ENCODE peak calls at places on chromosomes 6 and 20, in seven cellular contexts. One of them, this sample, is unnamed.

GRCh38 chr6:44704240-44705150 is 317.0 kb downstream of the CDC5L start:
- DNase-seq in endodermal cell: no peak
- DNase-seq in right cardiac atrium: no peak
- DNase-seq in tibial artery: no peak
- DNase-seq in adrenal gland: no peak
- DNase-seq in transverse colon: no peak
- DNase-seq in mucosa of descending colon: no peak
- DNase-seq in this sample: no peak

GRCh38 chr20:13290724-13291123 is 69.7 kb downstream of the ISM1 start:
- DNase-seq in endodermal cell: no peak
- DNase-seq in right cardiac atrium: no peak
- DNase-seq in tibial artery: no peak
- DNase-seq in adrenal gland: no peak
- DNase-seq in transverse colon: no peak
- DNase-seq in mucosa of descending colon: no peak
- DNase-seq in this sample: no peak

GRCh38 chr6:111805511-111806181 is 67.6 kb downstream of the FYN start:
- DNase-seq in endodermal cell: no peak
- DNase-seq in right cardiac atrium: no peak
- DNase-seq in tibial artery: no peak
- DNase-seq in adrenal gland: no peak
- DNase-seq in transverse colon: no peak
- DNase-seq in mucosa of descending colon: no peak
- DNase-seq in this sample: no peak

GRCh38 chr20:5691918-5692618 is 58.1 kb upstream of the SHLD1 start:
- DNase-seq in endodermal cell: no peak
- DNase-seq in right cardiac atrium: no peak
- DNase-seq in tibial artery: no peak
- DNase-seq in adrenal gland: no peak
- DNase-seq in transverse colon: peak; percentile 22
- DNase-seq in mucosa of descending colon: peak; percentile 53
- DNase-seq in this sample: no peak

GRCh38 chr6:90079555-90080490 is 185.6 kb downstream of the GJA10 start:
- DNase-seq in endodermal cell: no peak
- DNase-seq in right cardiac atrium: no peak
- DNase-seq in tibial artery: no peak
- DNase-seq in adrenal gland: no peak
- DNase-seq in transverse colon: no peak
- DNase-seq in mucosa of descending colon: no peak
- DNase-seq in this sample: no peak

GRCh38 chr6:15527838-15528617 is 134.8 kb downstream of the DTNBP1 start:
- DNase-seq in endodermal cell: no peak
- DNase-seq in right cardiac atrium: no peak
- DNase-seq in tibial artery: no peak
- DNase-seq in adrenal gland: no peak
- DNase-seq in transverse colon: no peak
- DNase-seq in mucosa of descending colon: no peak
- DNase-seq in this sample: no peak

GRCh38 chr6:92023410-92023940 is 1395.9 kb downstream of the EPHA7 start:
- DNase-seq in endodermal cell: no peak
- DNase-seq in right cardiac atrium: no peak
- DNase-seq in tibial artery: no peak
- DNase-seq in adrenal gland: no peak
- DNase-seq in transverse colon: no peak
- DNase-seq in mucosa of descending colon: no peak
- DNase-seq in this sample: no peak

GRCh38 chr20:45725134-45725533 is 3.0 kb downstream of the SPINT4 start:
- DNase-seq in endodermal cell: no peak
- DNase-seq in right cardiac atrium: no peak
- DNase-seq in tibial artery: no peak
- DNase-seq in adrenal gland: no peak
- DNase-seq in transverse colon: no peak
- DNase-seq in mucosa of descending colon: no peak
- DNase-seq in this sample: no peak

GRCh38 chr6:26571592-26572296 is 25.0 kb upstream of the ABT1 start:
- DNase-seq in endodermal cell: peak; percentile 91
- DNase-seq in right cardiac atrium: peak; percentile 50
- DNase-seq in tibial artery: peak; percentile 52
- DNase-seq in adrenal gland: peak; percentile 63
- DNase-seq in transverse colon: peak; percentile 47
- DNase-seq in mucosa of descending colon: no peak
- DNase-seq in this sample: no peak

GRCh38 chr6:133587841-133588240 is 301.1 kb upstream of the TCF21 start:
- DNase-seq in endodermal cell: no peak
- DNase-seq in right cardiac atrium: no peak
- DNase-seq in tibial artery: no peak
- DNase-seq in adrenal gland: no peak
- DNase-seq in transverse colon: no peak
- DNase-seq in mucosa of descending colon: no peak
- DNase-seq in this sample: no peak

GRCh38 chr6:82494367-82494766 is 130.8 kb downstream of the TPBG start:
- DNase-seq in endodermal cell: no peak
- DNase-seq in right cardiac atrium: no peak
- DNase-seq in tibial artery: no peak
- DNase-seq in adrenal gland: no peak
- DNase-seq in transverse colon: no peak
- DNase-seq in mucosa of descending colon: no peak
- DNase-seq in this sample: no peak

GRCh38 chr6:141833001-141833655 is 299.6 kb upstream of the GJE1 start:
- DNase-seq in endodermal cell: no peak
- DNase-seq in right cardiac atrium: no peak
- DNase-seq in tibial artery: no peak
- DNase-seq in adrenal gland: no peak
- DNase-seq in transverse colon: no peak
- DNase-seq in mucosa of descending colon: no peak
- DNase-seq in this sample: no peak

GRCh38 chr20:2946988-2947961 is 74.0 kb downstream of the PTPRA start:
- DNase-seq in endodermal cell: no peak
- DNase-seq in right cardiac atrium: no peak
- DNase-seq in tibial artery: no peak
- DNase-seq in adrenal gland: no peak
- DNase-seq in transverse colon: no peak
- DNase-seq in mucosa of descending colon: no peak
- DNase-seq in this sample: no peak

GRCh38 chr20:38109025-38109541 is 56.0 kb downstream of the TGM2 start:
- DNase-seq in endodermal cell: peak; percentile 10
- DNase-seq in right cardiac atrium: peak; percentile 77
- DNase-seq in tibial artery: peak; percentile 62
- DNase-seq in adrenal gland: peak; percentile 18
- DNase-seq in transverse colon: peak; percentile 53
- DNase-seq in mucosa of descending colon: no peak
- DNase-seq in this sample: no peak

GRCh38 chr6:26594730-26595632 is 1.8 kb upstream of the ABT1 start:
- DNase-seq in endodermal cell: peak; percentile 87
- DNase-seq in right cardiac atrium: no peak
- DNase-seq in tibial artery: no peak
- DNase-seq in adrenal gland: no peak
- DNase-seq in transverse colon: no peak
- DNase-seq in mucosa of descending colon: no peak
- DNase-seq in this sample: no peak

GRCh38 chr6:169211881-169212280 is 41.8 kb downstream of the THBS2 start:
- DNase-seq in endodermal cell: no peak
- DNase-seq in right cardiac atrium: no peak
- DNase-seq in tibial artery: no peak
- DNase-seq in adrenal gland: no peak
- DNase-seq in transverse colon: no peak
- DNase-seq in mucosa of descending colon: no peak
- DNase-seq in this sample: no peak

DNA sequence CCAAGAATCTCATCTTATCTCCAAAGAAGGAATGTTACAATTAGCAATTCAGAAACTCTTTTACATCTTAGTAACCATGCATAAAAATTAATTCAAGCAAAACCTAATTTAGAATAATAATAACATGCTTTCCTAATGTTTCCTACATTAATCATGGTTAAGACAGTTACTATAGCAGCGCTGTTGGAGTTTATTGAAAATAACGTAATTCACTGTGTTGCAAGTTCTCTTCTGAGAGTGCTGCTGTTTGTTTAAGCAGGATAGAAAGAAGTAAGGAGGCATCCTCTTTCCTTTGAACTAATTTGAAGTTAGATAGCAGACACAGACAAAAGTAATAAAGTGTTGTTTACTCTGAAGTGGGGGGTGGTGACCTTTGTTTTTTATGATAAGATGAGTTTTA is 414.7 kb upstream of the CDH4 start:
- DNase-seq in endodermal cell: no peak
- DNase-seq in right cardiac atrium: no peak
- DNase-seq in tibial artery: no peak
- DNase-seq in adrenal gland: no peak
- DNase-seq in transverse colon: no peak
- DNase-seq in mucosa of descending colon: no peak
- DNase-seq in this sample: no peak
- H3K9me3 ChIP-seq in endodermal cell: no peaks in the 10 kb centered on the region
- H3K9me3 ChIP-seq in right cardiac atrium: no peaks in the 10 kb centered on the region
- H3K9me3 ChIP-seq in tibial artery: no peaks in the 10 kb centered on the region
- H3K9me3 ChIP-seq in adrenal gland: no peaks in the 10 kb centered on the region
- H3K9me3 ChIP-seq in transverse colon: no peaks in the 10 kb centered on the region
- H3K9me3 ChIP-seq in mucosa of descending colon: no peaks in the 10 kb centered on the region
- H3K9me3 ChIP-seq in this sample: no peaks in the 10 kb centered on the region

GRCh38 chr6:5778317-5778857 is 228.3 kb downstream of the NRN1 start:
- DNase-seq in endodermal cell: no peak
- DNase-seq in right cardiac atrium: no peak
- DNase-seq in tibial artery: no peak
- DNase-seq in adrenal gland: no peak
- DNase-seq in transverse colon: no peak
- DNase-seq in mucosa of descending colon: no peak
- DNase-seq in this sample: no peak
- H3K4me3 ChIP-seq in endodermal cell: no peak overlapping the region
- H3K4me3 ChIP-seq in right cardiac atrium: no peak overlapping the region
- H3K4me3 ChIP-seq in tibial artery: no peak overlapping the region
- H3K4me3 ChIP-seq in adrenal gland: no peak overlapping the region
- H3K4me3 ChIP-seq in transverse colon: no peak overlapping the region
- H3K4me3 ChIP-seq in mucosa of descending colon: no peak overlapping the region
- H3K4me3 ChIP-seq in this sample: no peak overlapping the region

GRCh38 chr6:168148231-168148849 is 69.3 kb upstream of the FRMD1 start:
- DNase-seq in endodermal cell: peak; percentile 20
- DNase-seq in right cardiac atrium: no peak
- DNase-seq in tibial artery: no peak
- DNase-seq in adrenal gland: no peak
- DNase-seq in transverse colon: no peak
- DNase-seq in mucosa of descending colon: no peak
- DNase-seq in this sample: no peak

GRCh38 chr6:168150551-168151444 is 71.8 kb upstream of the FRMD1 start:
- DNase-seq in endodermal cell: peak; percentile 72
- DNase-seq in right cardiac atrium: no peak
- DNase-seq in tibial artery: no peak
- DNase-seq in adrenal gland: no peak
- DNase-seq in transverse colon: peak; percentile 33
- DNase-seq in mucosa of descending colon: peak; percentile 50
- DNase-seq in this sample: peak; percentile 69

GRCh38 chr6:168145747-168146596 is 67.0 kb upstream of the FRMD1 start:
- DNase-seq in endodermal cell: peak; percentile 42
- DNase-seq in right cardiac atrium: no peak
- DNase-seq in tibial artery: no peak
- DNase-seq in adrenal gland: no peak
- DNase-seq in transverse colon: no peak
- DNase-seq in mucosa of descending colon: peak; percentile 25
- DNase-seq in this sample: no peak

GRCh38 chr6:168149015-168149414 is 70.0 kb upstream of the FRMD1 start:
- DNase-seq in endodermal cell: peak; percentile 46
- DNase-seq in right cardiac atrium: no peak
- DNase-seq in tibial artery: no peak
- DNase-seq in adrenal gland: no peak
- DNase-seq in transverse colon: no peak
- DNase-seq in mucosa of descending colon: no peak
- DNase-seq in this sample: no peak

GRCh38 chr6:168147205-168147738 is 68.3 kb upstream of the FRMD1 start:
- DNase-seq in endodermal cell: peak; percentile 41
- DNase-seq in right cardiac atrium: no peak
- DNase-seq in tibial artery: no peak
- DNase-seq in adrenal gland: no peak
- DNase-seq in transverse colon: no peak
- DNase-seq in mucosa of descending colon: no peak
- DNase-seq in this sample: no peak
- H3K9me3 ChIP-seq in endodermal cell: peaks cover 5% of the 10 kb centered on the region
- H3K9me3 ChIP-seq in right cardiac atrium: no peaks in the 10 kb centered on the region
- H3K9me3 ChIP-seq in tibial artery: no peaks in the 10 kb centered on the region
- H3K9me3 ChIP-seq in adrenal gland: no peaks in the 10 kb centered on the region
- H3K9me3 ChIP-seq in transverse colon: no peaks in the 10 kb centered on the region
- H3K9me3 ChIP-seq in mucosa of descending colon: no peaks in the 10 kb centered on the region
- H3K9me3 ChIP-seq in this sample: no peaks in the 10 kb centered on the region

GRCh38 chr6:160929831-160930230 is 61.7 kb upstream of the MAP3K4 start:
- DNase-seq in endodermal cell: no peak
- DNase-seq in right cardiac atrium: no peak
- DNase-seq in tibial artery: no peak
- DNase-seq in adrenal gland: no peak
- DNase-seq in transverse colon: no peak
- DNase-seq in mucosa of descending colon: no peak
- DNase-seq in this sample: no peak

GRCh38 chr6:160930547-160931377 is 60.8 kb upstream of the MAP3K4 start:
- DNase-seq in endodermal cell: peak; percentile 93
- DNase-seq in right cardiac atrium: peak; percentile 74
- DNase-seq in tibial artery: peak; percentile 60
- DNase-seq in adrenal gland: peak; percentile 84
- DNase-seq in transverse colon: peak; percentile 69
- DNase-seq in mucosa of descending colon: peak; percentile 61
- DNase-seq in this sample: peak; percentile 89

GRCh38 chr6:160934157-160934556 is 57.4 kb upstream of the MAP3K4 start:
- DNase-seq in endodermal cell: no peak
- DNase-seq in right cardiac atrium: no peak
- DNase-seq in tibial artery: no peak
- DNase-seq in adrenal gland: no peak
- DNase-seq in transverse colon: no peak
- DNase-seq in mucosa of descending colon: no peak
- DNase-seq in this sample: no peak

GRCh38 chr6:160933256-160933655 is 58.3 kb upstream of the MAP3K4 start:
- DNase-seq in endodermal cell: peak; percentile 83
- DNase-seq in right cardiac atrium: peak; percentile 22
- DNase-seq in tibial artery: no peak
- DNase-seq in adrenal gland: no peak
- DNase-seq in transverse colon: no peak
- DNase-seq in mucosa of descending colon: no peak
- DNase-seq in this sample: no peak

DNA sequence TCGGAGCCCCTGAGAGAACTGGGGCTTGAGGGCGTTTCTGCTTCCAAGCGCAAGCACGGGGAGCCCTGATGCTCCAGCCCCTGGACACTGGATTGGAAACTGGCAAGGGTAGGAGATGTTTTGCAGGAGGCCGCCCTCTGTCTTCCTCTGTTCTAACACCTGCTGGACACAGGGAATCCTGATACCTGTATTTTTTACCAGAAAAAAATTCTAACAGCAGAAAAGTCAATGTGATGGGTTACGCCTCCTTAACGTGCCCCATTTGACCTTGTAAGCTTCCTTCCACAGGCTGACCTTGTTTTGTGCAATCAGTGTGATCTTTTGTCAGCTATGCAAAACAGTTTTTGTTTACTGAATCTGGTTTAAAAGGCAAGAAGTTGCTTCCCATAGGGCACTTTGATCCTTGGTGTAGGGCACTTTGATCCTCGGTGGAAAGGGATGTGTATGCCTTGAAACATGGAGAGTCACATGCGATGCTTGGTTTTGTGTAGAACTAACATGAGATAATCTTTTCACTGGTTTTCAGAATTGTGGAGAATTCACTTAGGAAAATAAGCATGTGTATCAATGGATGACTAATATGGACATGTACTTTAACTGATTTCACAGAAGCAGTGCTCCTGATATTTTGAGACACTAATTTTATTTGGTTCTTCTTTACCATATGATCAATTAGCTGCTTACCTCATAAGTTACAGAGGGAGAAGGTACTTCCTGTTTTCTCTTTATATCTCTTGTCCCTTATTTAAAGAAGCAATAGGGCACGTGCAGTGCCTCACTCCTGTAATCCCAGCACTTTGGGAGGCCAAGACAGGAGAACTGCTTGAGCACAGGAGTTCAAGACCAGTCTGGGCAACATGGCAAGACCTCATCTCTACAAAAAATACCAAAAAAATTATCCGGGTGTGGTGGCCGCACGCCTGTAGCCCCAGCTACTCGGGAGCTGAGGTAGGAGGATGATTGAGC is 59.9 kb upstream of the MAP3K4 start:
- DNase-seq in endodermal cell: peak; percentile 79
- DNase-seq in right cardiac atrium: no peak
- DNase-seq in tibial artery: no peak
- DNase-seq in adrenal gland: no peak
- DNase-seq in transverse colon: no peak
- DNase-seq in mucosa of descending colon: no peak
- DNase-seq in this sample: no peak
- H3K4me3 ChIP-seq in endodermal cell: no peak overlapping the region
- H3K4me3 ChIP-seq in right cardiac atrium: peak overlapping the region; percentile 51
- H3K4me3 ChIP-seq in tibial artery: peak overlapping the region; percentile 58
- H3K4me3 ChIP-seq in adrenal gland: peak overlapping the region; percentile 56
- H3K4me3 ChIP-seq in transverse colon: peak overlapping the region; percentile 34
- H3K4me3 ChIP-seq in mucosa of descending colon: no peak overlapping the region
- H3K4me3 ChIP-seq in this sample: peak overlapping the region; percentile 50

This sample was measured in upper lobe of right lung.